ENCODE peak calls at places on chromosomes 5 and 9, in six cellular contexts. S, Q, U, G, K and D are unnamed samples.

GRCh38 chr9:95857896-95858295 is 17.6 kb upstream of the ERCC6L2 start:
- DNase-seq in U (no peak), K (no peak), S (no peak), G (no peak), Q (no peak), D (no peak)

GRCh38 chr5:178244566-178244965 is 12.0 kb upstream of the PHYKPL start:
- DNase-seq in Q (no peak), K (no peak), G (no peak), S (no peak), U (no peak), D (no peak)

GRCh38 chr9:89522261-89522978 is 24.5 kb upstream of the SEMA4D start:
- DNase-seq in K (no peak), S (no peak), G (peak; percentile 64), U (no peak), Q (peak; percentile 81), D (no peak)

GRCh38 chr5:15013654-15014463 is 142.3 kb upstream of the ANKH start:
- DNase-seq in G (no peak), K (peak; percentile 36), U (peak; percentile 77), S (peak; percentile 70), Q (no peak), D (peak; percentile 58)

GRCh38 chr9:98774746-98775145 is 21.6 kb downstream of the ANKS6 start:
- DNase-seq in G (no peak), S (no peak), Q (peak; percentile 22), K (no peak), U (peak; percentile 29), D (no peak)

GRCh38 chr9:71975833-71976232 is 64.4 kb downstream of the C9orf85 start:
- DNase-seq in Q (no peak), S (no peak), K (no peak), U (peak; percentile 50), G (no peak), D (no peak)

GRCh38 chr9:419571-420156 is 205.0 kb downstream of the DOCK8 start:
- DNase-seq in S (no peak), G (no peak), U (peak; percentile 1), K (no peak), Q (no peak), D (no peak)

GRCh38 chr5:17087035-17087434 is 130.4 kb upstream of the BASP1 start:
- DNase-seq in U (peak; percentile 88), S (no peak), G (no peak), K (no peak), Q (no peak), D (peak; percentile 35)

GRCh38 chr5:107359033-107359915 is 311.5 kb downstream of the EFNA5 start:
- DNase-seq in U (peak; percentile 20), G (no peak), Q (no peak), K (no peak), S (no peak), D (no peak)